ENCODE peak calls at places on chromosomes 6 and 20, in ten cellular contexts. One of them, this sample, is unnamed.

GRCh38 chr6:165577556-165577955 is 85.5 kb downstream of the PDE10A start:
- DNase-seq in PC-9: no peak
- DNase-seq in A172: no peak
- DNase-seq in frontal cortex: no peak
- DNase-seq in CD8-positive, alpha-beta memory T cell: no peak
- DNase-seq in iPS DF 19.7: no peak
- DNase-seq in pons: no peak
- DNase-seq in SHP77: no peak
- DNase-seq in RCC 7860: no peak
- DNase-seq in stimulated activated CD8-positive, alpha-beta memory T cell treated with anti-CD3 and anti-CD28 coated beads, Interleukin-2, amount 100 ng/mL, for 1 hour: no peak
- DNase-seq in this sample: no peak

GRCh38 chr20:58306421-58307261 is 2.9 kb upstream of the RAB22A start:
- DNase-seq in PC-9: no peak
- DNase-seq in A172: peak; percentile 92
- DNase-seq in frontal cortex: no peak
- DNase-seq in CD8-positive, alpha-beta memory T cell: peak; percentile 89
- DNase-seq in iPS DF 19.7: no peak
- DNase-seq in pons: peak; percentile 79
- DNase-seq in SHP77: peak; percentile 55
- DNase-seq in RCC 7860: peak; percentile 100
- DNase-seq in stimulated activated CD8-positive, alpha-beta memory T cell treated with anti-CD3 and anti-CD28 coated beads, Interleukin-2, amount 100 ng/mL, for 1 hour: peak; percentile 48
- DNase-seq in this sample: peak; percentile 54

GRCh38 chr6:42217523-42218367 is at the start of gene MRPS10:
- DNase-seq in PC-9: peak; percentile 91
- DNase-seq in A172: peak; percentile 90
- DNase-seq in frontal cortex: peak; percentile 83
- DNase-seq in CD8-positive, alpha-beta memory T cell: peak; percentile 86
- DNase-seq in iPS DF 19.7: peak; percentile 95
- DNase-seq in pons: peak; percentile 93
- DNase-seq in SHP77: peak; percentile 94
- DNase-seq in RCC 7860: peak; percentile 88
- DNase-seq in stimulated activated CD8-positive, alpha-beta memory T cell treated with anti-CD3 and anti-CD28 coated beads, Interleukin-2, amount 100 ng/mL, for 1 hour: peak; percentile 73
- DNase-seq in this sample: peak; percentile 88

GRCh38 chr20:1803216-1804128 is 91.7 kb upstream of the SIRPA start:
- DNase-seq in PC-9: no peak
- DNase-seq in A172: no peak
- DNase-seq in frontal cortex: peak; percentile 49
- DNase-seq in CD8-positive, alpha-beta memory T cell: no peak
- DNase-seq in iPS DF 19.7: no peak
- DNase-seq in pons: peak; percentile 58
- DNase-seq in SHP77: no peak
- DNase-seq in RCC 7860: no peak
- DNase-seq in stimulated activated CD8-positive, alpha-beta memory T cell treated with anti-CD3 and anti-CD28 coated beads, Interleukin-2, amount 100 ng/mL, for 1 hour: no peak
- DNase-seq in this sample: no peak

GRCh38 chr6:134379086-134379485 is 61.2 kb upstream of the SGK1 start:
- DNase-seq in PC-9: peak; percentile 93
- DNase-seq in A172: no peak
- DNase-seq in frontal cortex: no peak
- DNase-seq in CD8-positive, alpha-beta memory T cell: no peak
- DNase-seq in iPS DF 19.7: peak; percentile 90
- DNase-seq in pons: no peak
- DNase-seq in SHP77: no peak
- DNase-seq in RCC 7860: no peak
- DNase-seq in stimulated activated CD8-positive, alpha-beta memory T cell treated with anti-CD3 and anti-CD28 coated beads, Interleukin-2, amount 100 ng/mL, for 1 hour: no peak
- DNase-seq in this sample: no peak

GRCh38 chr6:38045701-38046305 is 226.3 kb downstream of the ZFAND3 start:
- DNase-seq in PC-9: no peak
- DNase-seq in A172: no peak
- DNase-seq in frontal cortex: no peak
- DNase-seq in CD8-positive, alpha-beta memory T cell: no peak
- DNase-seq in iPS DF 19.7: no peak
- DNase-seq in pons: no peak
- DNase-seq in SHP77: no peak
- DNase-seq in RCC 7860: no peak
- DNase-seq in stimulated activated CD8-positive, alpha-beta memory T cell treated with anti-CD3 and anti-CD28 coated beads, Interleukin-2, amount 100 ng/mL, for 1 hour: no peak
- DNase-seq in this sample: no peak

GRCh38 chr20:63102720-63103375 is 96.1 kb upstream of the BHLHE23 start:
- DNase-seq in PC-9: no peak
- DNase-seq in A172: no peak
- DNase-seq in frontal cortex: peak; percentile 63
- DNase-seq in CD8-positive, alpha-beta memory T cell: peak; percentile 73
- DNase-seq in iPS DF 19.7: peak; percentile 15
- DNase-seq in pons: no peak
- DNase-seq in SHP77: peak; percentile 55
- DNase-seq in RCC 7860: no peak
- DNase-seq in stimulated activated CD8-positive, alpha-beta memory T cell treated with anti-CD3 and anti-CD28 coated beads, Interleukin-2, amount 100 ng/mL, for 1 hour: peak; percentile 35
- DNase-seq in this sample: no peak

GRCh38 chr6:140264451-140264850 is 890.0 kb upstream of the CITED2 start:
- DNase-seq in PC-9: no peak
- DNase-seq in A172: peak; percentile 14
- DNase-seq in frontal cortex: no peak
- DNase-seq in CD8-positive, alpha-beta memory T cell: no peak
- DNase-seq in iPS DF 19.7: no peak
- DNase-seq in pons: no peak
- DNase-seq in SHP77: no peak
- DNase-seq in RCC 7860: no peak
- DNase-seq in stimulated activated CD8-positive, alpha-beta memory T cell treated with anti-CD3 and anti-CD28 coated beads, Interleukin-2, amount 100 ng/mL, for 1 hour: no peak
- DNase-seq in this sample: no peak

GRCh38 chr20:10978713-10979112 is 304.9 kb upstream of the JAG1 start:
- DNase-seq in PC-9: no peak
- DNase-seq in A172: no peak
- DNase-seq in frontal cortex: no peak
- DNase-seq in CD8-positive, alpha-beta memory T cell: no peak
- DNase-seq in iPS DF 19.7: no peak
- DNase-seq in pons: no peak
- DNase-seq in SHP77: no peak
- DNase-seq in RCC 7860: no peak
- DNase-seq in stimulated activated CD8-positive, alpha-beta memory T cell treated with anti-CD3 and anti-CD28 coated beads, Interleukin-2, amount 100 ng/mL, for 1 hour: no peak
- DNase-seq in this sample: no peak

GRCh38 chr20:36573103-36573797 is at the start of gene TGIF2:
- DNase-seq in PC-9: peak; percentile 52
- DNase-seq in A172: peak; percentile 82
- DNase-seq in frontal cortex: peak; percentile 87
- DNase-seq in CD8-positive, alpha-beta memory T cell: peak; percentile 96
- DNase-seq in iPS DF 19.7: no peak
- DNase-seq in pons: peak; percentile 29
- DNase-seq in SHP77: peak; percentile 62
- DNase-seq in RCC 7860: peak; percentile 85
- DNase-seq in stimulated activated CD8-positive, alpha-beta memory T cell treated with anti-CD3 and anti-CD28 coated beads, Interleukin-2, amount 100 ng/mL, for 1 hour: peak; percentile 85
- DNase-seq in this sample: peak; percentile 82

GRCh38 chr6:160160929-160161646 is 39.5 kb downstream of the SLC22A1 start:
- DNase-seq in PC-9: no peak
- DNase-seq in A172: no peak
- DNase-seq in frontal cortex: no peak
- DNase-seq in CD8-positive, alpha-beta memory T cell: no peak
- DNase-seq in iPS DF 19.7: no peak
- DNase-seq in pons: no peak
- DNase-seq in SHP77: no peak
- DNase-seq in RCC 7860: no peak
- DNase-seq in stimulated activated CD8-positive, alpha-beta memory T cell treated with anti-CD3 and anti-CD28 coated beads, Interleukin-2, amount 100 ng/mL, for 1 hour: no peak
- DNase-seq in this sample: no peak

GRCh38 chr20:1845701-1846100 is 49.5 kb upstream of the SIRPA start:
- DNase-seq in PC-9: no peak
- DNase-seq in A172: no peak
- DNase-seq in frontal cortex: no peak
- DNase-seq in CD8-positive, alpha-beta memory T cell: no peak
- DNase-seq in iPS DF 19.7: no peak
- DNase-seq in pons: no peak
- DNase-seq in SHP77: no peak
- DNase-seq in RCC 7860: no peak
- DNase-seq in stimulated activated CD8-positive, alpha-beta memory T cell treated with anti-CD3 and anti-CD28 coated beads, Interleukin-2, amount 100 ng/mL, for 1 hour: no peak
- DNase-seq in this sample: no peak

GRCh38 chr6:21001736-21002135 is 467.5 kb downstream of the CDKAL1 start:
- DNase-seq in PC-9: no peak
- DNase-seq in A172: no peak
- DNase-seq in frontal cortex: no peak
- DNase-seq in CD8-positive, alpha-beta memory T cell: no peak
- DNase-seq in iPS DF 19.7: no peak
- DNase-seq in pons: no peak
- DNase-seq in SHP77: no peak
- DNase-seq in RCC 7860: no peak
- DNase-seq in stimulated activated CD8-positive, alpha-beta memory T cell treated with anti-CD3 and anti-CD28 coated beads, Interleukin-2, amount 100 ng/mL, for 1 hour: no peak
- DNase-seq in this sample: no peak

GRCh38 chr6:130426078-130426726 is 60.4 kb downstream of the TMEM200A start:
- DNase-seq in PC-9: no peak
- DNase-seq in A172: no peak
- DNase-seq in frontal cortex: no peak
- DNase-seq in CD8-positive, alpha-beta memory T cell: no peak
- DNase-seq in iPS DF 19.7: no peak
- DNase-seq in pons: no peak
- DNase-seq in SHP77: no peak
- DNase-seq in RCC 7860: no peak
- DNase-seq in stimulated activated CD8-positive, alpha-beta memory T cell treated with anti-CD3 and anti-CD28 coated beads, Interleukin-2, amount 100 ng/mL, for 1 hour: no peak
- DNase-seq in this sample: no peak

GRCh38 chr20:13355386-13355785 is 134.3 kb downstream of the ISM1 start:
- DNase-seq in PC-9: no peak
- DNase-seq in A172: no peak
- DNase-seq in frontal cortex: no peak
- DNase-seq in CD8-positive, alpha-beta memory T cell: no peak
- DNase-seq in iPS DF 19.7: no peak
- DNase-seq in pons: no peak
- DNase-seq in SHP77: no peak
- DNase-seq in RCC 7860: no peak
- DNase-seq in stimulated activated CD8-positive, alpha-beta memory T cell treated with anti-CD3 and anti-CD28 coated beads, Interleukin-2, amount 100 ng/mL, for 1 hour: no peak
- DNase-seq in this sample: no peak

GRCh38 chr20:57282691-57283361 is 16.4 kb upstream of the BMP7 start:
- DNase-seq in PC-9: no peak
- DNase-seq in A172: no peak
- DNase-seq in frontal cortex: no peak
- DNase-seq in CD8-positive, alpha-beta memory T cell: no peak
- DNase-seq in iPS DF 19.7: no peak
- DNase-seq in pons: peak; percentile 94
- DNase-seq in SHP77: no peak
- DNase-seq in RCC 7860: no peak
- DNase-seq in stimulated activated CD8-positive, alpha-beta memory T cell treated with anti-CD3 and anti-CD28 coated beads, Interleukin-2, amount 100 ng/mL, for 1 hour: no peak
- DNase-seq in this sample: no peak

GRCh38 chr6:128712898-128713297 is 170.0 kb upstream of the LAMA2 start:
- DNase-seq in PC-9: no peak
- DNase-seq in A172: no peak
- DNase-seq in frontal cortex: no peak
- DNase-seq in CD8-positive, alpha-beta memory T cell: no peak
- DNase-seq in iPS DF 19.7: no peak
- DNase-seq in pons: no peak
- DNase-seq in SHP77: no peak
- DNase-seq in RCC 7860: no peak
- DNase-seq in stimulated activated CD8-positive, alpha-beta memory T cell treated with anti-CD3 and anti-CD28 coated beads, Interleukin-2, amount 100 ng/mL, for 1 hour: no peak
- DNase-seq in this sample: no peak

GRCh38 chr20:46995561-46996142 is 101.0 kb downstream of the EYA2 start:
- DNase-seq in PC-9: no peak
- DNase-seq in A172: no peak
- DNase-seq in frontal cortex: no peak
- DNase-seq in CD8-positive, alpha-beta memory T cell: no peak
- DNase-seq in iPS DF 19.7: no peak
- DNase-seq in pons: no peak
- DNase-seq in SHP77: no peak
- DNase-seq in RCC 7860: no peak
- DNase-seq in stimulated activated CD8-positive, alpha-beta memory T cell treated with anti-CD3 and anti-CD28 coated beads, Interleukin-2, amount 100 ng/mL, for 1 hour: no peak
- DNase-seq in this sample: no peak

GRCh38 chr20:14449323-14449722 is 111.9 kb upstream of the FLRT3 start:
- DNase-seq in PC-9: peak; percentile 68
- DNase-seq in A172: no peak
- DNase-seq in frontal cortex: no peak
- DNase-seq in CD8-positive, alpha-beta memory T cell: no peak
- DNase-seq in iPS DF 19.7: no peak
- DNase-seq in pons: no peak
- DNase-seq in SHP77: no peak
- DNase-seq in RCC 7860: peak; percentile 1
- DNase-seq in stimulated activated CD8-positive, alpha-beta memory T cell treated with anti-CD3 and anti-CD28 coated beads, Interleukin-2, amount 100 ng/mL, for 1 hour: no peak
- DNase-seq in this sample: no peak

GRCh38 chr6:47532981-47533585 is 55.5 kb downstream of the CD2AP start:
- DNase-seq in PC-9: no peak
- DNase-seq in A172: no peak
- DNase-seq in frontal cortex: no peak
- DNase-seq in CD8-positive, alpha-beta memory T cell: no peak
- DNase-seq in iPS DF 19.7: no peak
- DNase-seq in pons: no peak
- DNase-seq in SHP77: no peak
- DNase-seq in RCC 7860: no peak
- DNase-seq in stimulated activated CD8-positive, alpha-beta memory T cell treated with anti-CD3 and anti-CD28 coated beads, Interleukin-2, amount 100 ng/mL, for 1 hour: no peak
- DNase-seq in this sample: no peak

GRCh38 chr6:131949615-131949908 is 1.6 kb downstream of the CCN2 start:
- DNase-seq in PC-9: peak; percentile 41
- DNase-seq in A172: no peak
- DNase-seq in frontal cortex: no peak
- DNase-seq in CD8-positive, alpha-beta memory T cell: no peak
- DNase-seq in iPS DF 19.7: no peak
- DNase-seq in pons: peak; percentile 32
- DNase-seq in SHP77: no peak
- DNase-seq in RCC 7860: no peak
- DNase-seq in stimulated activated CD8-positive, alpha-beta memory T cell treated with anti-CD3 and anti-CD28 coated beads, Interleukin-2, amount 100 ng/mL, for 1 hour: no peak
- DNase-seq in this sample: no peak

GRCh38 chr6:6749791-6750434 is 161.4 kb downstream of the LY86 start:
- DNase-seq in PC-9: peak; percentile 74
- DNase-seq in A172: peak; percentile 84
- DNase-seq in frontal cortex: peak; percentile 57
- DNase-seq in CD8-positive, alpha-beta memory T cell: no peak
- DNase-seq in iPS DF 19.7: no peak
- DNase-seq in pons: peak; percentile 61
- DNase-seq in SHP77: peak; percentile 70
- DNase-seq in RCC 7860: peak; percentile 37
- DNase-seq in stimulated activated CD8-positive, alpha-beta memory T cell treated with anti-CD3 and anti-CD28 coated beads, Interleukin-2, amount 100 ng/mL, for 1 hour: no peak
- DNase-seq in this sample: no peak

This sample was measured in T1000.